ENCODE peak calls at places on chromosomes 7 and 10, in six cellular contexts. One of them, this sample, is unnamed.

GRCh38 chr7:94970085-94970576 is 62.7 kb downstream of the PPP1R9A start:
- DNase-seq in EL: no peak
- DNase-seq in LoVo: no peak
- DNase-seq in NCI-H1436: no peak
- DNase-seq in DMS 273 treated with DMSO at 0.1 percent for 48 hours: no peak
- DNase-seq in KG1: no peak
- DNase-seq in this sample: no peak

GRCh38 chr7:157475095-157475494 is 138.3 kb downstream of the DNAJB6 start:
- DNase-seq in EL: no peak
- DNase-seq in LoVo: no peak
- DNase-seq in NCI-H1436: no peak
- DNase-seq in DMS 273 treated with DMSO at 0.1 percent for 48 hours: no peak
- DNase-seq in KG1: no peak
- DNase-seq in this sample: no peak

GRCh38 chr10:124162774-124163354 is 69.5 kb upstream of the CHST15 start:
- DNase-seq in EL: no peak
- DNase-seq in LoVo: no peak
- DNase-seq in NCI-H1436: no peak
- DNase-seq in DMS 273 treated with DMSO at 0.1 percent for 48 hours: no peak
- DNase-seq in KG1: no peak
- DNase-seq in this sample: no peak

GRCh38 chr10:60206735-60207134 is 182.9 kb downstream of the ANK3 start:
- DNase-seq in EL: no peak
- DNase-seq in LoVo: peak; percentile 17
- DNase-seq in NCI-H1436: no peak
- DNase-seq in DMS 273 treated with DMSO at 0.1 percent for 48 hours: no peak
- DNase-seq in KG1: no peak
- DNase-seq in this sample: no peak

GRCh38 chr10:1530871-1531517 is 206.3 kb downstream of the ADARB2 start:
- DNase-seq in EL: no peak
- DNase-seq in LoVo: no peak
- DNase-seq in NCI-H1436: no peak
- DNase-seq in DMS 273 treated with DMSO at 0.1 percent for 48 hours: no peak
- DNase-seq in KG1: no peak
- DNase-seq in this sample: no peak

GRCh38 chr7:148501707-148502139 is 88.8 kb upstream of the C7orf33 start:
- DNase-seq in EL: no peak
- DNase-seq in LoVo: no peak
- DNase-seq in NCI-H1436: no peak
- DNase-seq in DMS 273 treated with DMSO at 0.1 percent for 48 hours: no peak
- DNase-seq in KG1: no peak
- DNase-seq in this sample: no peak

GRCh38 chr10:59865101-59865500 is 41.3 kb downstream of the CCDC6 start:
- DNase-seq in EL: no peak
- DNase-seq in LoVo: peak; percentile 63
- DNase-seq in NCI-H1436: no peak
- DNase-seq in DMS 273 treated with DMSO at 0.1 percent for 48 hours: no peak
- DNase-seq in KG1: no peak
- DNase-seq in this sample: no peak

GRCh38 chr10:14173391-14173705 is 157.4 kb downstream of the FRMD4A start:
- DNase-seq in EL: no peak
- DNase-seq in LoVo: no peak
- DNase-seq in NCI-H1436: no peak
- DNase-seq in DMS 273 treated with DMSO at 0.1 percent for 48 hours: no peak
- DNase-seq in KG1: no peak
- DNase-seq in this sample: no peak

GRCh38 chr7:38542156-38542555 is 89.0 kb downstream of the AMPH start:
- DNase-seq in EL: peak; percentile 21
- DNase-seq in LoVo: no peak
- DNase-seq in NCI-H1436: no peak
- DNase-seq in DMS 273 treated with DMSO at 0.1 percent for 48 hours: no peak
- DNase-seq in KG1: no peak
- DNase-seq in this sample: no peak

GRCh38 chr7:45709168-45710034 is 135.2 kb downstream of the ADCY1 start:
- DNase-seq in EL: peak; percentile 46
- DNase-seq in LoVo: no peak
- DNase-seq in NCI-H1436: no peak
- DNase-seq in DMS 273 treated with DMSO at 0.1 percent for 48 hours: no peak
- DNase-seq in KG1: no peak
- DNase-seq in this sample: peak; percentile 74

GRCh38 chr10:128124813-128125403 is 1.3 kb downstream of the MKI67 start:
- DNase-seq in EL: peak; percentile 26
- DNase-seq in LoVo: no peak
- DNase-seq in NCI-H1436: no peak
- DNase-seq in DMS 273 treated with DMSO at 0.1 percent for 48 hours: no peak
- DNase-seq in KG1: no peak
- DNase-seq in this sample: no peak

GRCh38 chr7:151174246-151175046 is 7.0 kb upstream of the GBX1 start:
- DNase-seq in EL: no peak
- DNase-seq in LoVo: no peak
- DNase-seq in NCI-H1436: no peak
- DNase-seq in DMS 273 treated with DMSO at 0.1 percent for 48 hours: no peak
- DNase-seq in KG1: no peak
- DNase-seq in this sample: peak; percentile 52

GRCh38 chr7:149414171-149414570 is 46.7 kb downstream of the ZNF777 start:
- DNase-seq in EL: no peak
- DNase-seq in LoVo: no peak
- DNase-seq in NCI-H1436: no peak
- DNase-seq in DMS 273 treated with DMSO at 0.1 percent for 48 hours: no peak
- DNase-seq in KG1: no peak
- DNase-seq in this sample: no peak

This sample was measured in left ventricle myocardium superior.